ENCODE peak calls at places on chromosomes 11 and 22, in ten cellular contexts. O is colonic mucosa; K is IMR-90; T is GM23338; G is GM13977; Y is right atrium auricular region; P is cardiac muscle cell; F is SK-N-SH; V is CD4-positive, alpha-beta T cell; U is body of pancreas. E is an unnamed sample.

GRCh38 chr22:39206491-39206890 is 38.3 kb downstream of the PDGFB start:
- DNase-seq in K (no peak), V (no peak), Y (no peak), O (no peak), F (no peak), P (no peak), T (no peak), U (no peak), G (no peak), E (no peak)

GRCh38 chr22:30890689-30891442 is 77.7 kb downstream of the MORC2 start:
- DNase-seq in V (no peak), U (peak; percentile 53), P (peak; percentile 36), K (peak; percentile 10), O (peak; percentile 29), G (peak; percentile 78), T (peak; percentile 71), Y (no peak), F (peak; percentile 79), E (peak; percentile 52)

GRCh38 chr22:42889290-42889689 is 32.2 kb upstream of the ARFGAP3 start:
- DNase-seq in V (no peak), O (no peak), U (no peak), P (no peak), Y (no peak), F (no peak), G (peak; percentile 89), T (no peak), K (no peak), E (no peak)

GRCh38 chr11:10302744-10303557 is 1.9 kb upstream of the ADM start:
- DNase-seq in T (peak; percentile 71), P (peak; percentile 72), F (peak; percentile 72), O (peak; percentile 98), K (peak; percentile 59), G (no peak), U (peak; percentile 84), V (peak; percentile 57), Y (peak; percentile 87), E (peak; percentile 75)

GRCh38 chr11:112377946-112378345 is 117.3 kb upstream of the PLET1 start:
- DNase-seq in F (no peak), T (no peak), U (no peak), Y (no peak), P (no peak), K (no peak), V (no peak), G (no peak), O (no peak), E (no peak)

GRCh38 chr11:501001-501682 is 5.9 kb downstream of the RNH1 start:
- DNase-seq in U (no peak), G (no peak), P (no peak), Y (no peak), V (no peak), T (no peak), K (no peak), O (no peak), F (no peak), E (no peak)

GRCh38 chr11:67262731-67263675 is 3.3 kb upstream of the GRK2 start:
- DNase-seq in P (peak; percentile 84), K (peak; percentile 76), T (peak; percentile 91), Y (peak; percentile 83), U (peak; percentile 85), O (peak; percentile 90), G (peak; percentile 93), F (peak; percentile 92), V (peak; percentile 64), E (peak; percentile 84)

GRCh38 chr11:8209208-8209807 is 40.5 kb upstream of the RIC3 start:
- DNase-seq in U (peak; percentile 55), P (no peak), Y (no peak), T (peak; percentile 74), O (peak; percentile 34), V (no peak), G (no peak), K (no peak), F (no peak), E (peak; percentile 48)

GRCh38 chr22:23392420-23393121 is 187.5 kb downstream of the IGLL1 start:
- DNase-seq in P (no peak), T (no peak), O (no peak), U (no peak), V (no peak), K (no peak), Y (no peak), G (no peak), F (no peak), E (no peak)

GRCh38 chr11:126268361-126268707 is 361 bp downstream of the SRPRA start:
- DNase-seq in U (no peak), T (peak; percentile 55), V (no peak), G (no peak), O (no peak), Y (no peak), F (peak; percentile 75), P (no peak), K (no peak), E (no peak)

GRCh38 chr11:116170526-116171120 is 602.2 kb downstream of the BUD13 start:
- DNase-seq in U (no peak), P (no peak), G (no peak), F (peak; percentile 52), T (peak; percentile 43), K (no peak), V (no peak), Y (peak; percentile 47), O (peak; percentile 24), E (peak; percentile 2)
- TF ChIP-seq CTCF in U (no peak), P (no peak), G (peak; percentile 23), F (peak; percentile 44), T (peak; percentile 78), K (no peak), V (no peak), Y (no peak), O (peak; percentile 22), E (no peak)

GRCh38 chr11:6900327-6900999 is 8.2 kb upstream of the OR2D2 start:
- DNase-seq in V (no peak), F (no peak), G (no peak), Y (no peak), P (no peak), T (peak; percentile 11), O (no peak), U (no peak), K (peak; percentile 8), E (no peak)
- TF ChIP-seq CTCF in V (no peak), F (no peak), G (peak; percentile 17), Y (no peak), P (no peak), T (no peak), O (no peak), U (no peak), K (no peak), E (peak; percentile 4)

GRCh38 chr22:22171357-22172218 is 73.0 kb upstream of the VPREB1 start:
- DNase-seq in G (no peak), Y (no peak), P (peak; percentile 5), O (no peak), U (no peak), F (peak; percentile 30), K (no peak), V (no peak), T (peak; percentile 65), E (no peak)
- TF ChIP-seq CTCF in G (peak; percentile 41), Y (peak; percentile 18), P (peak; percentile 39), O (no peak), U (no peak), F (peak; percentile 52), K (peak; percentile 9), V (no peak), T (peak; percentile 47), E (no peak)

DNA sequence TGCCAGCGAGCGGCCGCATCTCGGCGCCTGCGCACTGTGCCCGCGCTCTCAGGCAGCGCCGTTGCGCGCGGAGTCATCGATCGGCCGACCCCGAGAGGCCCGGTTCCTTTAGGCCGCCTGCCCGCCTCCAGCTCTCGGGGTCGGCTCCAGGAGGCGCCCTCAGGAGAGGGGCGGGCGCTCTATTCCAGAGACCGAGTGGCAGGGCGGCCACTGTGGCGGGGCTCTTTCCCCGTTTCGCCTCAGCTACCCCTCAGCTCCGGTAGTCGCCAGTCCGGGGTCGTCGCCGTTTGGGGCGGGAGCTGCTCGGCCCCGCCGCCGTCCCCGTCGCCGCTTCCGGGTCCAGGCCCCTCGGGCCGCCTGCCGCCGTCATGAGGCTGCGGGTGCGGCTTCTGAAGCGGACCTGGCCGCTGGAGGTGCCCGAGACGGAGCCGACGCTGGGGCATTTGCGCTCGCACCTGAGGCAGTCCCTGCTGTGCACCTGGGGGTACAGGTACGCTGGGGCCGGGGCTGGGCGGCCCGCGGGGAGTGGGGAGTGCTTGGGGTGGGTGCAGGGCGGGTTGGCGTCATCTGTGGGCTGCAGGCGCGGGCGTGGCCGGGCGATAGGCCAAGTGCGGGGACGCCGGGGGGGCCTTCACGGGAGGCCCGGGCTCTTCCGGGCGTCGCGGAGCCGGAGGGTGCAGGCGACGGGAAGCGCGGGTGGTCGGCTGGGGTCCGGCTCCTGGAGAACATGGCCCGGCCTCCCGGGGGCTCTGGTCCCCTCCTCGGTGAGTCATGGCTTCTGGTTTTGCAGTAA is at the start of gene FBXO7:
- DNase-seq in F (peak; percentile 94), U (peak; percentile 92), T (peak; percentile 94), K (peak; percentile 90), Y (peak; percentile 94), G (peak; percentile 92), P (peak; percentile 96), O (peak; percentile 92), V (peak; percentile 68), E (peak; percentile 90)
- TF ChIP-seq CTCF in F (peak; percentile 49), U (no peak), T (peak; percentile 38), K (peak; percentile 59), Y (peak; percentile 72), G (peak; percentile 36), P (peak; percentile 24), O (no peak), V (peak; percentile 23), E (no peak)

GRCh38 chr11:59138643-59139042 is 4.0 kb upstream of the FAM111A start:
- DNase-seq in P (no peak), O (no peak), G (no peak), F (no peak), Y (no peak), T (no peak), K (no peak), U (no peak), V (no peak), E (no peak)

GRCh38 chr11:59141191-59141590 is 1.5 kb upstream of the FAM111A start:
- DNase-seq in V (no peak), O (no peak), Y (no peak), K (no peak), T (no peak), P (no peak), F (no peak), G (no peak), U (no peak), E (no peak)

GRCh38 chr11:59137190-59137589 is 5.5 kb upstream of the FAM111A start:
- DNase-seq in U (no peak), V (no peak), G (no peak), O (no peak), K (no peak), T (no peak), F (no peak), Y (no peak), P (no peak), E (no peak)

GRCh38 chr11:59135648-59136461 is 6.8 kb upstream of the FAM111A start:
- DNase-seq in K (peak; percentile 66), V (peak; percentile 88), P (peak; percentile 84), O (peak; percentile 87), Y (peak; percentile 81), U (peak; percentile 85), G (peak; percentile 78), T (peak; percentile 88), F (peak; percentile 86), E (peak; percentile 93)
- TF ChIP-seq CTCF in K (peak; percentile 97), V (peak; percentile 98), P (peak; percentile 100), O (peak; percentile 95), Y (peak; percentile 98), U (peak; percentile 97), G (peak; percentile 99), T (peak; percentile 98), F (peak; percentile 98), E (peak; percentile 93)